ENCODE peak calls at places on chromosomes 5 and 9, in four cellular contexts. P is endothelial cell of umbilical vein, L is uterus, M is HCT116. I is an unnamed sample. For H3K36me3, the result is how much of the 10 kb centered on the place peaks cover.

GRCh38 chr5:129400395-129400983 is 59.6 kb upstream of the ADAMTS19 start:
- DNase-seq in P (peak), M (no peak), L (no peak), I (peak)

GRCh38 chr5:14054965-14055963 is 87.9 kb upstream of the TRIO start:
- DNase-seq in M (no peak), P (no peak), L (no peak), I (peak)

GRCh38 chr5:135315394-135315793 is 83.6 kb downstream of the MACROH2A1 start:
- DNase-seq in L (no peak), M (no peak), P (no peak), I (no peak)

GRCh38 chr9:88746029-88746743 is 211.2 kb downstream of the NXNL2 start:
- DNase-seq in P (no peak), L (peak), M (no peak), I (peak)

GRCh38 chr9:107653263-107653821 is 163.8 kb upstream of the KLF4 start:
- DNase-seq in P (no peak), L (no peak), M (no peak), I (no peak)

GRCh38 chr5:170262061-170262764 is 29.4 kb downstream of the C5orf58 start:
- DNase-seq in L (no peak), M (no peak), P (no peak), I (no peak)

GRCh38 chr5:4977421-4977820 is 162.7 kb upstream of the ADAMTS16 start:
- DNase-seq in P (no peak), M (no peak), L (no peak), I (no peak)

GRCh38 chr9:110021891-110022290 is 186.1 kb downstream of the C9orf152 start:
- DNase-seq in M (no peak), P (peak), L (no peak), I (no peak)

GRCh38 chr9:134641173-134641985 is at the start of gene COL5A1:
- DNase-seq in M (no peak), L (peak), P (peak), I (peak)

GRCh38 chr9:133107245-133107722 is 13.8 kb downstream of the RALGDS start:
- DNase-seq in P (no peak), L (peak), M (no peak), I (no peak)

GRCh38 chr5:163496286-163496685 is 9.1 kb upstream of the MAT2B start:
- DNase-seq in P (no peak), L (no peak), M (no peak), I (peak)

GRCh38 chr5:74517700-74518099 is 122.8 kb downstream of the ENC1 start:
- DNase-seq in L (no peak), P (peak), M (no peak), I (peak)

GRCh38 chr9:135075234-135076142 is 12.0 kb upstream of the OLFM1 start:
- DNase-seq in L (peak), M (no peak), P (no peak), I (no peak)

GRCh38 chr5:91307023-91307422 is 76.1 kb downstream of the ARRDC3 start:
- DNase-seq in L (peak), M (no peak), P (no peak), I (peak)

GRCh38 chr5:138849439-138849838 is 25.7 kb downstream of the LRRTM2 start:
- DNase-seq in L (no peak), M (no peak), P (no peak), I (no peak)

GRCh38 chr5:170336065-170336464 is 38.5 kb upstream of the LCP2 start:
- DNase-seq in M (no peak), P (no peak), L (no peak), I (no peak)

GRCh38 chr9:112556497-112557085 is 70.0 kb downstream of the KIAA1958 start:
- DNase-seq in M (no peak), L (no peak), P (no peak), I (peak)

GRCh38 chr5:123035320-123035949 is 1.1 kb downstream of the PPIC start:
- DNase-seq in P (peak), L (peak), M (peak), I (peak)

GRCh38 chr5:72280655-72281069 is 39.4 kb downstream of the MRPS27 start:
- DNase-seq in P (peak), M (peak), L (no peak), I (peak)

GRCh38 chr5:42026446-42026845 is 101.4 kb downstream of the FBXO4 start:
- DNase-seq in M (no peak), L (no peak), P (no peak), I (no peak)

GRCh38 chr9:114611516-114612271 is 603 bp downstream of the TMEM268 start:
- DNase-seq in P (peak), L (peak), M (no peak), I (no peak)

GRCh38 chr9:127501821-127502343 is 50.6 kb downstream of the LRSAM1 start:
- DNase-seq in M (no peak), P (no peak), L (no peak), I (no peak)

GRCh38 chr5:131684595-131684994 is 49.6 kb upstream of the RAPGEF6 start:
- DNase-seq in M (no peak), P (no peak), L (no peak), I (no peak)

GRCh38 chr5:87541033-87541432 is 128.3 kb upstream of the CCNH start:
- DNase-seq in M (peak), P (peak), L (peak), I (peak)

GRCh38 chr5:102554092-102554491 is 55.3 kb upstream of the SLCO6A1 start:
- DNase-seq in M (no peak), P (no peak), L (no peak), I (no peak)

GRCh38 chr5:81553570-81554212 is 159.8 kb upstream of the ACOT12 start:
- DNase-seq in L (no peak), M (no peak), P (peak), I (no peak)

GRCh38 chr9:3912817-3913216 is 387.0 kb upstream of the RFX3 start:
- DNase-seq in P (no peak), M (no peak), L (no peak), I (no peak)

GRCh38 chr5:31464081-31464480 is 67.8 kb downstream of the DROSHA start:
- DNase-seq in M (no peak), L (no peak), P (peak), I (no peak)
- H3K36me3 ChIP-seq in M (under half), L (under half), P (under half), I (under half)

DNA sequence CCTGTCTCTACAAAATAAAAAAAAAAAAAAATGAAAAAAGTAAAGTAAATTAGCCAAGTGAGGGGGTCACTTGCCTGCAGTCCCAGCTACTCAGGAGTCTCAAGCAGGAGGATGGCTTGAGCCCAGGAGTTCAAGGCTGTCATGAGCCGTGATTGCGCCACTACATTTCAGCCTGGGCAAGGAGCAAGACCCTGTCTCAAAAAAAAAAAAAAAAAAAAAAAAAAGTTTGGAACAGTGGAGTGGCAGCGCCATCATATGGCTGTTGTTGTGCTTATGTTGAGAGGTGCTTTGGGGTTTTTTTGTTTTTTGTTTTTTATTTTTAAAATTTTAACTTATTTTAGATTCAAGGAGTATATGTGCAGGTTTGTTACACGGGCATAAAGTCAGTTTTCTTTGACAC is 3.6 kb downstream of the BRIX1 start:
- DNase-seq in M (no peak), P (no peak), L (no peak), I (no peak)
- TF ChIP-seq CTCF in M (peak), P (no peak), L (no peak), I (no peak)

GRCh38 chr5:31161772-31162171 is 31.7 kb upstream of the CDH6 start:
- DNase-seq in L (no peak), P (no peak), M (no peak), I (peak)
- H3K4me3 ChIP-seq in L (no peak), P (no peak), M (no peak), I (no peak)

GRCh38 chr5:37111426-37112382 is 137.5 kb downstream of the CPLANE1 start:
- DNase-seq in L (no peak), M (no peak), P (no peak), I (no peak)
- H3K36me3 ChIP-seq in L (under half), M (under half), P (under half), I (under half)

I was measured in bronchial epithelial cell.